ENCODE peak calls at places on chromosomes 12 and 14, in ten cellular contexts. F is activated CD4-positive, alpha-beta T cell treated with anti-CD3 and anti-CD28 coated beads, Interleukin-2, amount 50 U/mL, for 24 hours; W is GM12891; U is HT-29; V is stimulated activated CD4-positive, alpha-beta T cell treated with anti-CD3 and anti-CD28 coated beads, Interleukin-1b, Interleukin-23, amount 100 ng/mL, for 4 hours; D is mesenchymal stem cell; L is ureter; C is endothelial cell; A is COLO829; B is tibial nerve. O is an unnamed sample.

GRCh38 chr14:77786148-77786547 is 13.8 kb upstream of the ADCK1 start:
- DNase-seq in U (no peak), F (no peak), L (no peak), D (no peak), C (no peak), W (no peak), B (no peak), V (no peak), A (no peak), O (no peak)

GRCh38 chr12:470133-470532 is 10.4 kb downstream of the B4GALNT3 start:
- DNase-seq in D (no peak), A (no peak), V (no peak), F (no peak), C (no peak), W (no peak), L (no peak), B (no peak), U (no peak), O (no peak)

GRCh38 chr12:56266634-56267442 is at the start of gene COQ10A:
- DNase-seq in W (peak; percentile 95), L (peak; percentile 91), C (peak; percentile 86), U (peak; percentile 93), A (peak; percentile 79), D (peak; percentile 93), V (peak; percentile 71), F (peak; percentile 84), B (peak; percentile 82), O (peak; percentile 86)

GRCh38 chr14:50395448-50395847 is 1.2 kb downstream of the CDKL1 start:
- DNase-seq in L (no peak), U (no peak), D (no peak), C (no peak), W (no peak), A (no peak), V (no peak), B (no peak), F (no peak), O (no peak)

GRCh38 chr12:104870797-104871196 is 87.3 kb downstream of the SLC41A2 start:
- DNase-seq in L (no peak), U (no peak), V (no peak), W (no peak), F (no peak), B (no peak), C (no peak), D (no peak), A (no peak), O (no peak)

GRCh38 chr14:31228533-31228932 is 20.9 kb upstream of the HECTD1 start:
- DNase-seq in V (no peak), A (no peak), F (no peak), B (no peak), C (no peak), U (peak; percentile 51), W (no peak), D (no peak), L (no peak), O (no peak)

GRCh38 chr12:116309343-116309742 is 31.9 kb upstream of the MED13L start:
- DNase-seq in U (no peak), D (no peak), V (no peak), C (no peak), F (no peak), L (no peak), W (no peak), B (no peak), A (no peak), O (no peak)

GRCh38 chr14:69037790-69038448 is 58.8 kb upstream of the ACTN1 start:
- DNase-seq in C (no peak), W (no peak), U (no peak), A (no peak), L (no peak), V (no peak), D (peak; percentile 63), F (no peak), B (no peak), O (no peak)

GRCh38 chr12:130456375-130457199 is 118.9 kb downstream of the PIWIL1 start:
- DNase-seq in F (no peak), B (no peak), L (no peak), V (no peak), W (no peak), U (no peak), D (no peak), C (no peak), A (no peak), O (no peak)

GRCh38 chr12:80593766-80594165 is 113.7 kb upstream of the MYF6 start:
- DNase-seq in U (no peak), V (no peak), B (no peak), A (no peak), C (no peak), F (no peak), D (peak; percentile 52), L (no peak), W (no peak), O (no peak)

GRCh38 chr14:50791201-50791600 is 39.8 kb downstream of the NIN start:
- DNase-seq in C (no peak), A (no peak), B (no peak), F (no peak), D (no peak), L (no peak), U (no peak), W (no peak), V (no peak), O (no peak)

GRCh38 chr14:76421662-76422061 is 45.7 kb downstream of the ESRRB start:
- DNase-seq in V (no peak), L (no peak), F (no peak), D (no peak), U (no peak), B (no peak), A (no peak), W (no peak), C (no peak), O (no peak)

GRCh38 chr14:63896278-63896720 is 43.5 kb downstream of the SYNE2 start:
- DNase-seq in B (peak; percentile 32), C (no peak), L (peak; percentile 66), V (no peak), U (peak; percentile 86), A (peak; percentile 11), W (no peak), F (no peak), D (peak; percentile 36), O (no peak)

GRCh38 chr14:68780358-68781160 is 12.3 kb downstream of the ZFP36L1 start:
- DNase-seq in C (no peak), V (no peak), W (no peak), F (no peak), B (no peak), A (no peak), L (peak; percentile 77), U (peak; percentile 46), D (peak; percentile 78), O (peak; percentile 57)

O was measured in head of caudate nucleus.